ENCODE peak calls at places on chromosome 15, in five cellular contexts. G is mesenchymal stem cell, C is IMR-90, M is neuronal stem cell, T is H9. S is an unnamed sample.

GRCh38 chr15:90154861-90155626 is 46.1 kb upstream of the SEMA4B start:
- DNase-seq in G (peak; percentile 92), C (peak; percentile 95), M (no peak), T (no peak), S (no peak)

GRCh38 chr15:48265145-48265544 is 59.0 kb downstream of the SLC12A1 start:
- DNase-seq in G (no peak), C (no peak), M (no peak), T (no peak), S (no peak)

GRCh38 chr15:55774113-55774970 is 31.4 kb upstream of the PRTG start:
- DNase-seq in G (peak; percentile 44), C (peak; percentile 10), M (peak; percentile 62), T (peak; percentile 79), S (peak; percentile 82)

GRCh38 chr15:63329567-63330350 is 51.9 kb downstream of the CA12 start:
- DNase-seq in G (no peak), C (peak; percentile 28), M (no peak), T (no peak), S (no peak)

GRCh38 chr15:51403072-51403878 is 61.8 kb downstream of the GLDN start:
- DNase-seq in G (peak; percentile 54), C (peak; percentile 49), M (no peak), T (peak; percentile 23), S (no peak)

GRCh38 chr15:80739919-80740318 is 39.3 kb upstream of the CEMIP start:
- DNase-seq in G (no peak), C (no peak), M (no peak), T (no peak), S (no peak)

GRCh38 chr15:70853855-70854668 is at the start of gene LARP6:
- DNase-seq in G (peak; percentile 62), C (peak; percentile 36), M (peak; percentile 63), T (peak; percentile 72), S (peak; percentile 73)

GRCh38 chr15:35141743-35142356 is 56.8 kb upstream of the NANOGP8 start:
- DNase-seq in G (peak; percentile 91), C (peak; percentile 96), M (no peak), T (no peak), S (no peak)

GRCh38 chr15:23642413-23643044 is 5.1 kb downstream of the MAGEL2 start:
- DNase-seq in G (peak; percentile 53), C (peak; percentile 51), M (peak; percentile 52), T (peak; percentile 71), S (peak; percentile 81)

GRCh38 chr15:70486451-70487379 is 276.6 kb downstream of the UACA start:
- DNase-seq in G (peak; percentile 69), C (peak; percentile 89), M (no peak), T (no peak), S (no peak)

GRCh38 chr15:74389115-74390048 is 21.9 kb upstream of the CYP11A1 start:
- DNase-seq in G (no peak), C (no peak), M (no peak), T (no peak), S (peak; percentile 78)

GRCh38 chr15:31171731-31172130 is 70.2 kb upstream of the TRPM1 start:
- DNase-seq in G (no peak), C (no peak), M (no peak), T (no peak), S (no peak)

GRCh38 chr15:54566654-54567053 is 588.4 kb downstream of the UNC13C start:
- DNase-seq in G (no peak), C (no peak), M (no peak), T (no peak), S (no peak)

GRCh38 chr15:54564142-54564541 is 585.9 kb downstream of the UNC13C start:
- DNase-seq in G (no peak), C (no peak), M (no peak), T (no peak), S (no peak)

GRCh38 chr15:54567408-54568040 is 589.3 kb downstream of the UNC13C start:
- DNase-seq in G (no peak), C (no peak), M (no peak), T (no peak), S (no peak)
- H3K18ac ChIP-seq in G (no peak overlapping the region), C (no peak overlapping the region), M (no peak overlapping the region), T (no peak overlapping the region), S (no peak overlapping the region)

DNA sequence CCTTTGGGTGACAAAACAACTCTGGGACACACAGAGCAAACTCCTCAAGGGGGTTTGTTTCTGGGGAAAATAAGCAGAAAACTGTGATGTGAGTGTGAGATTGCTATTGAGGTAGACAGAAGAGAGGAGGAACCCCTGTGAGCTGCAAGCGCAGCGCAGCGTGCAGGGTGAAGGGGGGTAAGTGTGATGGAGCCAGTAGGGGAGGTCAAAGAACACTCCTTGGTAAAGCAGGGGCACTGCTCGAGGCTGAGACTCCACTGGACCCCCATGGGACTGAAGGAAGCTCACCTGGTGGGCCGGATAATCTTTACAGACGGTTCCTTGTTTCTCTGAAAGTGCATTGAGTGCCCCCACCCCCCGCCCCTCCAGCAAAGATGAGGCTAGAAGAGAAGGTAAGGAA is 7.5 kb downstream of the INAFM2 start:
- DNase-seq in G (no peak), C (no peak), M (no peak), T (no peak), S (no peak)
- H3K18ac ChIP-seq in G (peak overlapping the region; percentile 37), C (no peak overlapping the region), M (no peak overlapping the region), T (no peak overlapping the region), S (no peak overlapping the region)

DNA sequence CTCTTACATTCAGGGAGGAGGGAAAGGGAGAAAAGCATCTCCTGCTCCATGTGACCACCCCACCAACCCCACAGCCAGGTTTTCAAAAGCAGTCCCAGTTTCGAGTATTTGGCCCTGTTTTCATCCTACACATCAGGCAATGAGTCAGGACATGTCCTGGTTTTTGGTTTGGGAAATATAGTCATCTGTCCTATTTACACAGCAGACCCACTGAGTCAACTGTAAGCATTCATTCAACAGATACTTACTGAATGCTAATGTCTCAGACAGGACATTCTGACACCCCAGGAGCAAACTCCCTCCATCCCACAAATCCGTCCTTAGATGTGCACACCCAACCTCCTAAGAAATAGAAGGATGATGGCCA is 32.9 kb downstream of the IGDCC3 start:
- DNase-seq in G (peak; percentile 29), C (peak; percentile 12), M (no peak), T (no peak), S (no peak)
- H3K18ac ChIP-seq in G (peak overlapping the region; percentile 60), C (no peak overlapping the region), M (no peak overlapping the region), T (no peak overlapping the region), S (no peak overlapping the region)

GRCh38 chr15:40441012-40441735 is 421 bp downstream of the BAHD1 start:
- DNase-seq in G (no peak), C (no peak), M (peak; percentile 69), T (no peak), S (peak; percentile 74)
- H3K18ac ChIP-seq in G (peak overlapping the region; percentile 81), C (no peak overlapping the region), M (peak overlapping the region; percentile 87), T (no peak overlapping the region), S (peak overlapping the region; percentile 85)

DNA sequence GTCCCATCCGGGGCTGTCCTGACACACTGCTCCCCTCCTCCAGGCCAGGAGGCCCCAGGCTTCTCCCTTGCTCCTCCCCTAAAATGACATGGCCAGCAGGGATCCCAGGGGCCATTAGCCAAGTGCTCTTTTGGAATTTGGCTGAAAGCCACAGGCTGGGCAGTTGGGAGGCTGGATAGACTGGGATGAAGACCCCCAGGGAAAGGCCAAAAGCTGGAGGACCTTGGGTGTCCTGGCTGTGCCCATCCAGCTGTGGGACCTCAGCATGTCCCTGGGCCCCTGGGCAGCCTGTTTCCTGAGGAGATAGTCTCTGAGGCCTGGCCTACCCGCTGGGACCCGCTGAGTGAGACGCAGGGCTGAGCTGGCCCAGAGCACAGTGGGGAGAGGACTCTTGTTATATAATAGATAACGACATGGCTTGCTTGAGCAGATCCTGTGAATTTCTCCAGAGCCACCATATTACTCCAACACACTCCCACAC is 5.7 kb upstream of the PDE8A start:
- DNase-seq in G (no peak), C (no peak), M (no peak), T (no peak), S (peak; percentile 45)
- H3K18ac ChIP-seq in G (no peak overlapping the region), C (no peak overlapping the region), M (no peak overlapping the region), T (no peak overlapping the region), S (no peak overlapping the region)

GRCh38 chr15:36627566-36627965 is 48.1 kb downstream of the CDIN1 start:
- DNase-seq in G (no peak), C (no peak), M (no peak), T (no peak), S (no peak)
- H3K18ac ChIP-seq in G (peak overlapping the region; percentile 30), C (no peak overlapping the region), M (peak overlapping the region; percentile 27), T (no peak overlapping the region), S (no peak overlapping the region)

GRCh38 chr15:66662522-66662921 is 39.5 kb upstream of the SMAD6 start:
- DNase-seq in G (no peak), C (no peak), M (no peak), T (no peak), S (no peak)

GRCh38 chr15:66659384-66659783 is 42.7 kb upstream of the SMAD6 start:
- DNase-seq in G (no peak), C (no peak), M (no peak), T (no peak), S (no peak)

GRCh38 chr15:66658855-66659254 is 43.2 kb upstream of the SMAD6 start:
- DNase-seq in G (no peak), C (no peak), M (no peak), T (no peak), S (no peak)

GRCh38 chr15:66663664-66664063 is 38.4 kb upstream of the SMAD6 start:
- DNase-seq in G (no peak), C (no peak), M (no peak), T (no peak), S (no peak)

GRCh38 chr15:66661432-66662096 is 40.5 kb upstream of the SMAD6 start:
- DNase-seq in G (no peak), C (no peak), M (no peak), T (no peak), S (peak; percentile 41)
- H3K18ac ChIP-seq in G (no peak overlapping the region), C (no peak overlapping the region), M (peak overlapping the region; percentile 76), T (peak overlapping the region; percentile 56), S (no peak overlapping the region)

GRCh38 chr15:79366691-79367090 is 55.8 kb downstream of the TMED3 start:
- DNase-seq in G (no peak), C (peak; percentile 32), M (no peak), T (no peak), S (no peak)
- H3K18ac ChIP-seq in G (no peak overlapping the region), C (no peak overlapping the region), M (no peak overlapping the region), T (no peak overlapping the region), S (no peak overlapping the region)

S was measured in mesendoderm.